ENCODE peak calls at places on chromosomes 16 and 17, in eight cellular contexts. One of them, this sample, is unnamed.

GRCh38 chr16:1613728-1614225 is 1.6 kb downstream of the CRAMP1 start:
- DNase-seq in activated naive CD4-positive, alpha-beta T cell: no peak
- DNase-seq in cardiac fibroblast: peak; percentile 37
- DNase-seq in CD8-positive, alpha-beta T cell: no peak
- DNase-seq in activated CD8-positive, alpha-beta memory T cell treated with anti-CD3 and anti-CD28 coated beads for 1 hour: no peak
- DNase-seq in C1 segment of cervical spinal cord: no peak
- DNase-seq in stromal cell of bone marrow: no peak
- DNase-seq in left colon: peak; percentile 46
- DNase-seq in this sample: no peak

GRCh38 chr17:48472485-48473281 is 42.7 kb upstream of the SKAP1 start:
- DNase-seq in CD8-positive, alpha-beta T cell: no peak
- DNase-seq in cardiac fibroblast: peak; percentile 42
- DNase-seq in C1 segment of cervical spinal cord: no peak
- DNase-seq in stromal cell of bone marrow: no peak
- DNase-seq in left colon: no peak
- DNase-seq in activated naive CD4-positive, alpha-beta T cell: no peak
- DNase-seq in activated CD8-positive, alpha-beta memory T cell treated with anti-CD3 and anti-CD28 coated beads for 1 hour: no peak
- DNase-seq in this sample: peak; percentile 77

GRCh38 chr17:66564992-66565465 is 262.6 kb downstream of the PRKCA start:
- DNase-seq in left colon: no peak
- DNase-seq in activated naive CD4-positive, alpha-beta T cell: no peak
- DNase-seq in C1 segment of cervical spinal cord: no peak
- DNase-seq in cardiac fibroblast: peak; percentile 67
- DNase-seq in activated CD8-positive, alpha-beta memory T cell treated with anti-CD3 and anti-CD28 coated beads for 1 hour: no peak
- DNase-seq in CD8-positive, alpha-beta T cell: no peak
- DNase-seq in stromal cell of bone marrow: no peak
- DNase-seq in this sample: no peak

GRCh38 chr17:2244545-2245525 is 58.8 kb downstream of the SMG6 start:
- DNase-seq in left colon: peak; percentile 85
- DNase-seq in activated CD8-positive, alpha-beta memory T cell treated with anti-CD3 and anti-CD28 coated beads for 1 hour: peak; percentile 71
- DNase-seq in cardiac fibroblast: peak; percentile 96
- DNase-seq in activated naive CD4-positive, alpha-beta T cell: peak; percentile 39
- DNase-seq in CD8-positive, alpha-beta T cell: peak; percentile 90
- DNase-seq in C1 segment of cervical spinal cord: peak; percentile 23
- DNase-seq in stromal cell of bone marrow: peak; percentile 77
- DNase-seq in this sample: peak; percentile 84

GRCh38 chr16:65658339-65659275 is 536.7 kb upstream of the CDH11 start:
- DNase-seq in left colon: no peak
- DNase-seq in activated naive CD4-positive, alpha-beta T cell: no peak
- DNase-seq in C1 segment of cervical spinal cord: no peak
- DNase-seq in stromal cell of bone marrow: peak; percentile 54
- DNase-seq in CD8-positive, alpha-beta T cell: no peak
- DNase-seq in cardiac fibroblast: peak; percentile 87
- DNase-seq in activated CD8-positive, alpha-beta memory T cell treated with anti-CD3 and anti-CD28 coated beads for 1 hour: no peak
- DNase-seq in this sample: peak; percentile 91

GRCh38 chr16:55294947-55295346 is 29.1 kb upstream of the IRX6 start:
- DNase-seq in CD8-positive, alpha-beta T cell: no peak
- DNase-seq in activated naive CD4-positive, alpha-beta T cell: no peak
- DNase-seq in cardiac fibroblast: no peak
- DNase-seq in C1 segment of cervical spinal cord: no peak
- DNase-seq in left colon: no peak
- DNase-seq in stromal cell of bone marrow: peak; percentile 33
- DNase-seq in activated CD8-positive, alpha-beta memory T cell treated with anti-CD3 and anti-CD28 coated beads for 1 hour: no peak
- DNase-seq in this sample: no peak

GRCh38 chr17:78438694-78439325 is 60.4 kb downstream of the PGS1 start:
- DNase-seq in C1 segment of cervical spinal cord: no peak
- DNase-seq in activated naive CD4-positive, alpha-beta T cell: no peak
- DNase-seq in CD8-positive, alpha-beta T cell: no peak
- DNase-seq in stromal cell of bone marrow: no peak
- DNase-seq in cardiac fibroblast: no peak
- DNase-seq in left colon: no peak
- DNase-seq in activated CD8-positive, alpha-beta memory T cell treated with anti-CD3 and anti-CD28 coated beads for 1 hour: no peak
- DNase-seq in this sample: no peak

GRCh38 chr16:55991843-55992242 is 116.7 kb upstream of the CES5A start:
- DNase-seq in left colon: no peak
- DNase-seq in activated naive CD4-positive, alpha-beta T cell: no peak
- DNase-seq in stromal cell of bone marrow: no peak
- DNase-seq in CD8-positive, alpha-beta T cell: no peak
- DNase-seq in C1 segment of cervical spinal cord: no peak
- DNase-seq in activated CD8-positive, alpha-beta memory T cell treated with anti-CD3 and anti-CD28 coated beads for 1 hour: no peak
- DNase-seq in cardiac fibroblast: no peak
- DNase-seq in this sample: no peak

GRCh38 chr16:85384831-85385462 is 228.2 kb upstream of the GSE1 start:
- DNase-seq in cardiac fibroblast: no peak
- DNase-seq in stromal cell of bone marrow: no peak
- DNase-seq in activated naive CD4-positive, alpha-beta T cell: no peak
- DNase-seq in left colon: peak; percentile 80
- DNase-seq in activated CD8-positive, alpha-beta memory T cell treated with anti-CD3 and anti-CD28 coated beads for 1 hour: no peak
- DNase-seq in C1 segment of cervical spinal cord: no peak
- DNase-seq in CD8-positive, alpha-beta T cell: no peak
- DNase-seq in this sample: no peak

GRCh38 chr17:40315678-40316570 is 6.9 kb downstream of the RARA start:
- DNase-seq in C1 segment of cervical spinal cord: no peak
- DNase-seq in CD8-positive, alpha-beta T cell: peak; percentile 48
- DNase-seq in activated naive CD4-positive, alpha-beta T cell: no peak
- DNase-seq in activated CD8-positive, alpha-beta memory T cell treated with anti-CD3 and anti-CD28 coated beads for 1 hour: no peak
- DNase-seq in stromal cell of bone marrow: no peak
- DNase-seq in left colon: no peak
- DNase-seq in cardiac fibroblast: no peak
- DNase-seq in this sample: no peak

GRCh38 chr16:66650707-66651473 is 45.7 kb downstream of the CMTM4 start:
- DNase-seq in activated naive CD4-positive, alpha-beta T cell: peak; percentile 23
- DNase-seq in stromal cell of bone marrow: peak; percentile 79
- DNase-seq in C1 segment of cervical spinal cord: peak; percentile 49
- DNase-seq in CD8-positive, alpha-beta T cell: peak; percentile 82
- DNase-seq in left colon: peak; percentile 85
- DNase-seq in cardiac fibroblast: peak; percentile 87
- DNase-seq in activated CD8-positive, alpha-beta memory T cell treated with anti-CD3 and anti-CD28 coated beads for 1 hour: peak; percentile 58
- DNase-seq in this sample: peak; percentile 60

GRCh38 chr17:36608280-36608679 is 6.9 kb downstream of the MRM1 start:
- DNase-seq in activated CD8-positive, alpha-beta memory T cell treated with anti-CD3 and anti-CD28 coated beads for 1 hour: no peak
- DNase-seq in cardiac fibroblast: no peak
- DNase-seq in activated naive CD4-positive, alpha-beta T cell: no peak
- DNase-seq in CD8-positive, alpha-beta T cell: no peak
- DNase-seq in stromal cell of bone marrow: no peak
- DNase-seq in C1 segment of cervical spinal cord: no peak
- DNase-seq in left colon: no peak
- DNase-seq in this sample: no peak

GRCh38 chr17:56733833-56734232 is 99.9 kb downstream of the C17orf67 start:
- DNase-seq in activated CD8-positive, alpha-beta memory T cell treated with anti-CD3 and anti-CD28 coated beads for 1 hour: no peak
- DNase-seq in left colon: no peak
- DNase-seq in stromal cell of bone marrow: no peak
- DNase-seq in CD8-positive, alpha-beta T cell: no peak
- DNase-seq in activated naive CD4-positive, alpha-beta T cell: no peak
- DNase-seq in C1 segment of cervical spinal cord: no peak
- DNase-seq in cardiac fibroblast: no peak
- DNase-seq in this sample: no peak

GRCh38 chr16:10493276-10493675 is 87.1 kb downstream of the EMP2 start:
- DNase-seq in stromal cell of bone marrow: no peak
- DNase-seq in activated naive CD4-positive, alpha-beta T cell: no peak
- DNase-seq in activated CD8-positive, alpha-beta memory T cell treated with anti-CD3 and anti-CD28 coated beads for 1 hour: no peak
- DNase-seq in cardiac fibroblast: no peak
- DNase-seq in CD8-positive, alpha-beta T cell: no peak
- DNase-seq in C1 segment of cervical spinal cord: no peak
- DNase-seq in left colon: no peak
- DNase-seq in this sample: no peak

GRCh38 chr16:1773703-1774455 is 945 bp upstream of the MRPS34 start:
- DNase-seq in C1 segment of cervical spinal cord: peak; percentile 19
- DNase-seq in activated naive CD4-positive, alpha-beta T cell: no peak
- DNase-seq in left colon: peak; percentile 47
- DNase-seq in stromal cell of bone marrow: no peak
- DNase-seq in cardiac fibroblast: peak; percentile 43
- DNase-seq in CD8-positive, alpha-beta T cell: no peak
- DNase-seq in activated CD8-positive, alpha-beta memory T cell treated with anti-CD3 and anti-CD28 coated beads for 1 hour: no peak
- DNase-seq in this sample: peak; percentile 39

GRCh38 chr16:76946879-76947278 is 244.1 kb upstream of the MON1B start:
- DNase-seq in cardiac fibroblast: peak; percentile 86
- DNase-seq in CD8-positive, alpha-beta T cell: no peak
- DNase-seq in stromal cell of bone marrow: peak; percentile 62
- DNase-seq in left colon: no peak
- DNase-seq in activated CD8-positive, alpha-beta memory T cell treated with anti-CD3 and anti-CD28 coated beads for 1 hour: no peak
- DNase-seq in C1 segment of cervical spinal cord: no peak
- DNase-seq in activated naive CD4-positive, alpha-beta T cell: no peak
- DNase-seq in this sample: peak; percentile 1

GRCh38 chr17:64694207-64694606 is 32.1 kb upstream of the SMURF2 start:
- DNase-seq in activated CD8-positive, alpha-beta memory T cell treated with anti-CD3 and anti-CD28 coated beads for 1 hour: no peak
- DNase-seq in cardiac fibroblast: peak; percentile 92
- DNase-seq in activated naive CD4-positive, alpha-beta T cell: no peak
- DNase-seq in stromal cell of bone marrow: peak; percentile 72
- DNase-seq in left colon: peak; percentile 38
- DNase-seq in C1 segment of cervical spinal cord: no peak
- DNase-seq in CD8-positive, alpha-beta T cell: no peak
- DNase-seq in this sample: peak; percentile 79

GRCh38 chr17:46756061-46756735 is 62.3 kb downstream of the WNT3 start:
- DNase-seq in activated CD8-positive, alpha-beta memory T cell treated with anti-CD3 and anti-CD28 coated beads for 1 hour: no peak
- DNase-seq in activated naive CD4-positive, alpha-beta T cell: no peak
- DNase-seq in stromal cell of bone marrow: no peak
- DNase-seq in C1 segment of cervical spinal cord: no peak
- DNase-seq in left colon: no peak
- DNase-seq in CD8-positive, alpha-beta T cell: no peak
- DNase-seq in cardiac fibroblast: no peak
- DNase-seq in this sample: no peak

GRCh38 chr17:58277107-58277506 is 3.6 kb downstream of the MPO start:
- DNase-seq in left colon: no peak
- DNase-seq in activated naive CD4-positive, alpha-beta T cell: no peak
- DNase-seq in C1 segment of cervical spinal cord: no peak
- DNase-seq in stromal cell of bone marrow: no peak
- DNase-seq in CD8-positive, alpha-beta T cell: no peak
- DNase-seq in cardiac fibroblast: peak; percentile 14
- DNase-seq in activated CD8-positive, alpha-beta memory T cell treated with anti-CD3 and anti-CD28 coated beads for 1 hour: no peak
- DNase-seq in this sample: no peak

GRCh38 chr16:2194852-2195315 is 1.5 kb downstream of the CASKIN1 start:
- DNase-seq in CD8-positive, alpha-beta T cell: peak; percentile 70
- DNase-seq in left colon: peak; percentile 68
- DNase-seq in stromal cell of bone marrow: no peak
- DNase-seq in activated CD8-positive, alpha-beta memory T cell treated with anti-CD3 and anti-CD28 coated beads for 1 hour: no peak
- DNase-seq in cardiac fibroblast: peak; percentile 62
- DNase-seq in C1 segment of cervical spinal cord: no peak
- DNase-seq in activated naive CD4-positive, alpha-beta T cell: no peak
- DNase-seq in this sample: peak; percentile 20

GRCh38 chr17:46772013-46772878 is 46.2 kb downstream of the WNT3 start:
- DNase-seq in CD8-positive, alpha-beta T cell: peak; percentile 48
- DNase-seq in stromal cell of bone marrow: no peak
- DNase-seq in C1 segment of cervical spinal cord: no peak
- DNase-seq in cardiac fibroblast: peak; percentile 35
- DNase-seq in left colon: peak; percentile 60
- DNase-seq in activated CD8-positive, alpha-beta memory T cell treated with anti-CD3 and anti-CD28 coated beads for 1 hour: no peak
- DNase-seq in activated naive CD4-positive, alpha-beta T cell: no peak
- DNase-seq in this sample: no peak

GRCh38 chr16:81641403-81642106 is 137.5 kb upstream of the PLCG2 start:
- DNase-seq in CD8-positive, alpha-beta T cell: no peak
- DNase-seq in activated naive CD4-positive, alpha-beta T cell: no peak
- DNase-seq in activated CD8-positive, alpha-beta memory T cell treated with anti-CD3 and anti-CD28 coated beads for 1 hour: no peak
- DNase-seq in left colon: no peak
- DNase-seq in cardiac fibroblast: no peak
- DNase-seq in stromal cell of bone marrow: no peak
- DNase-seq in C1 segment of cervical spinal cord: no peak
- DNase-seq in this sample: no peak

GRCh38 chr16:86343111-86343642 is 167.2 kb upstream of the FOXF1 start:
- DNase-seq in activated naive CD4-positive, alpha-beta T cell: no peak
- DNase-seq in left colon: peak; percentile 47
- DNase-seq in cardiac fibroblast: peak; percentile 57
- DNase-seq in activated CD8-positive, alpha-beta memory T cell treated with anti-CD3 and anti-CD28 coated beads for 1 hour: no peak
- DNase-seq in CD8-positive, alpha-beta T cell: no peak
- DNase-seq in stromal cell of bone marrow: no peak
- DNase-seq in C1 segment of cervical spinal cord: peak; percentile 3
- DNase-seq in this sample: peak; percentile 76

GRCh38 chr17:39237586-39237985 is 11.8 kb upstream of the STAC2 start:
- DNase-seq in activated naive CD4-positive, alpha-beta T cell: no peak
- DNase-seq in cardiac fibroblast: no peak
- DNase-seq in CD8-positive, alpha-beta T cell: no peak
- DNase-seq in C1 segment of cervical spinal cord: no peak
- DNase-seq in activated CD8-positive, alpha-beta memory T cell treated with anti-CD3 and anti-CD28 coated beads for 1 hour: no peak
- DNase-seq in stromal cell of bone marrow: no peak
- DNase-seq in left colon: no peak
- DNase-seq in this sample: no peak

GRCh38 chr17:39634384-39634871 is 2.5 kb upstream of the STARD3 start:
- DNase-seq in activated naive CD4-positive, alpha-beta T cell: no peak
- DNase-seq in cardiac fibroblast: peak; percentile 65
- DNase-seq in stromal cell of bone marrow: no peak
- DNase-seq in left colon: no peak
- DNase-seq in C1 segment of cervical spinal cord: no peak
- DNase-seq in activated CD8-positive, alpha-beta memory T cell treated with anti-CD3 and anti-CD28 coated beads for 1 hour: no peak
- DNase-seq in CD8-positive, alpha-beta T cell: no peak
- DNase-seq in this sample: peak; percentile 37

GRCh38 chr17:49964539-49965521 is 4.2 kb upstream of the DLX4 start:
- DNase-seq in cardiac fibroblast: no peak
- DNase-seq in activated naive CD4-positive, alpha-beta T cell: no peak
- DNase-seq in activated CD8-positive, alpha-beta memory T cell treated with anti-CD3 and anti-CD28 coated beads for 1 hour: peak; percentile 6
- DNase-seq in stromal cell of bone marrow: no peak
- DNase-seq in left colon: no peak
- DNase-seq in CD8-positive, alpha-beta T cell: peak; percentile 74
- DNase-seq in C1 segment of cervical spinal cord: no peak
- DNase-seq in this sample: no peak

GRCh38 chr17:49845210-49845782 is 2.6 kb downstream of the TAC4 start:
- DNase-seq in activated CD8-positive, alpha-beta memory T cell treated with anti-CD3 and anti-CD28 coated beads for 1 hour: no peak
- DNase-seq in activated naive CD4-positive, alpha-beta T cell: no peak
- DNase-seq in cardiac fibroblast: no peak
- DNase-seq in CD8-positive, alpha-beta T cell: no peak
- DNase-seq in stromal cell of bone marrow: no peak
- DNase-seq in C1 segment of cervical spinal cord: no peak
- DNase-seq in left colon: no peak
- DNase-seq in this sample: no peak

GRCh38 chr16:50286681-50287080 is 20.3 kb downstream of the ADCY7 start:
- DNase-seq in left colon: no peak
- DNase-seq in activated naive CD4-positive, alpha-beta T cell: no peak
- DNase-seq in stromal cell of bone marrow: no peak
- DNase-seq in cardiac fibroblast: no peak
- DNase-seq in activated CD8-positive, alpha-beta memory T cell treated with anti-CD3 and anti-CD28 coated beads for 1 hour: no peak
- DNase-seq in CD8-positive, alpha-beta T cell: no peak
- DNase-seq in C1 segment of cervical spinal cord: no peak
- DNase-seq in this sample: no peak

GRCh38 chr17:19867654-19868395 is at the start of gene ULK2:
- DNase-seq in CD8-positive, alpha-beta T cell: peak; percentile 71
- DNase-seq in activated CD8-positive, alpha-beta memory T cell treated with anti-CD3 and anti-CD28 coated beads for 1 hour: no peak
- DNase-seq in activated naive CD4-positive, alpha-beta T cell: no peak
- DNase-seq in left colon: peak; percentile 57
- DNase-seq in cardiac fibroblast: peak; percentile 75
- DNase-seq in stromal cell of bone marrow: peak; percentile 60
- DNase-seq in C1 segment of cervical spinal cord: peak; percentile 68
- DNase-seq in this sample: peak; percentile 6

GRCh38 chr17:73856585-73856984 is 212.3 kb upstream of the SDK2 start:
- DNase-seq in C1 segment of cervical spinal cord: no peak
- DNase-seq in CD8-positive, alpha-beta T cell: no peak
- DNase-seq in left colon: no peak
- DNase-seq in stromal cell of bone marrow: no peak
- DNase-seq in cardiac fibroblast: no peak
- DNase-seq in activated naive CD4-positive, alpha-beta T cell: no peak
- DNase-seq in activated CD8-positive, alpha-beta memory T cell treated with anti-CD3 and anti-CD28 coated beads for 1 hour: no peak
- DNase-seq in this sample: no peak

GRCh38 chr17:82433560-82434215 is 15.3 kb upstream of the OGFOD3 start:
- DNase-seq in activated naive CD4-positive, alpha-beta T cell: no peak
- DNase-seq in CD8-positive, alpha-beta T cell: no peak
- DNase-seq in activated CD8-positive, alpha-beta memory T cell treated with anti-CD3 and anti-CD28 coated beads for 1 hour: no peak
- DNase-seq in stromal cell of bone marrow: no peak
- DNase-seq in left colon: no peak
- DNase-seq in C1 segment of cervical spinal cord: no peak
- DNase-seq in cardiac fibroblast: no peak
- DNase-seq in this sample: no peak

GRCh38 chr17:61402978-61403845 is 3.6 kb downstream of the TBX2 start:
- DNase-seq in stromal cell of bone marrow: no peak
- DNase-seq in left colon: no peak
- DNase-seq in activated CD8-positive, alpha-beta memory T cell treated with anti-CD3 and anti-CD28 coated beads for 1 hour: no peak
- DNase-seq in CD8-positive, alpha-beta T cell: no peak
- DNase-seq in C1 segment of cervical spinal cord: no peak
- DNase-seq in cardiac fibroblast: peak; percentile 62
- DNase-seq in activated naive CD4-positive, alpha-beta T cell: no peak
- DNase-seq in this sample: peak; percentile 65

GRCh38 chr16:66115373-66115772 is 251.1 kb upstream of the CDH5 start:
- DNase-seq in cardiac fibroblast: no peak
- DNase-seq in activated naive CD4-positive, alpha-beta T cell: no peak
- DNase-seq in C1 segment of cervical spinal cord: no peak
- DNase-seq in CD8-positive, alpha-beta T cell: no peak
- DNase-seq in left colon: no peak
- DNase-seq in activated CD8-positive, alpha-beta memory T cell treated with anti-CD3 and anti-CD28 coated beads for 1 hour: no peak
- DNase-seq in stromal cell of bone marrow: no peak
- DNase-seq in this sample: no peak

GRCh38 chr17:82424001-82424862 is 5.8 kb upstream of the OGFOD3 start:
- DNase-seq in stromal cell of bone marrow: peak; percentile 34
- DNase-seq in CD8-positive, alpha-beta T cell: no peak
- DNase-seq in cardiac fibroblast: peak; percentile 72
- DNase-seq in activated CD8-positive, alpha-beta memory T cell treated with anti-CD3 and anti-CD28 coated beads for 1 hour: no peak
- DNase-seq in activated naive CD4-positive, alpha-beta T cell: peak; percentile 17
- DNase-seq in left colon: peak; percentile 62
- DNase-seq in C1 segment of cervical spinal cord: no peak
- DNase-seq in this sample: peak; percentile 38